ENCODE peak calls at places on chromosomes 13 and 19, in nine cellular contexts. B is osteoblast; O is NCI-H345; K is NCI-H1092; V is stimulated activated CD4-positive, alpha-beta T cell treated with anti-CD3 and anti-CD28 coated beads, Interleukin-15, amount 100 ng/mL, for 1 hour; D is T-helper 2 cell; C is natural killer cell; T is activated T-helper 1 cell treated with anti-CD3 and anti-CD28 coated beads, Interleukin-12 subunit alpha, Interleukin-12 subunit beta, Interleukin-2, Interleukin-4 antibody, amounts not matched to agents 30 ng/mL and 10 ng/mL and 1 ng/mL, durations not matched to agents 14 hours and 24 hours and 36 hours; J is IMR-90. Y is an unnamed sample.
A peak's percentile ranks its signal among the peaks of the same experiment; 100 is the strongest.

GRCh38 chr13:57557979-57558529 is 73.5 kb upstream of the PCDH17 start:
- DNase-seq in B (no peak), O (no peak), K (peak; percentile 28), V (no peak), D (no peak), C (no peak), T (no peak), J (no peak), Y (no peak)

GRCh38 chr19:46383846-46384245 is 29.5 kb downstream of the CCDC8 start:
- DNase-seq in B (no peak), O (no peak), K (no peak), V (no peak), D (no peak), C (no peak), T (no peak), J (no peak), Y (no peak)

GRCh38 chr13:107834268-107834667 is 381.1 kb downstream of the LIG4 start:
- DNase-seq in B (no peak), O (no peak), K (no peak), V (no peak), D (no peak), C (no peak), T (no peak), J (peak; percentile 37), Y (no peak)

GRCh38 chr13:108346376-108346775 is 76.9 kb downstream of the TNFSF13B start:
- DNase-seq in B (no peak), O (no peak), K (no peak), V (no peak), D (no peak), C (no peak), T (no peak), J (no peak), Y (no peak)

GRCh38 chr19:5154129-5154798 is 185.4 kb downstream of the KDM4B start:
- DNase-seq in B (peak; percentile 91), O (no peak), K (no peak), V (no peak), D (no peak), C (no peak), T (no peak), J (no peak), Y (peak; percentile 73)

GRCh38 chr19:46297700-46298476 is 1.0 kb downstream of the HIF3A start:
- DNase-seq in B (peak; percentile 74), O (peak; percentile 15), K (peak; percentile 5), V (no peak), D (no peak), C (no peak), T (no peak), J (no peak), Y (no peak)

GRCh38 chr13:25608181-25608580 is 236.4 kb downstream of the ATP8A2 start:
- DNase-seq in B (peak; percentile 9), O (peak; percentile 21), K (peak; percentile 81), V (no peak), D (no peak), C (no peak), T (no peak), J (no peak), Y (no peak)

GRCh38 chr13:94677799-94678198 is 34.5 kb downstream of the SOX21 start:
- DNase-seq in B (no peak), O (no peak), K (no peak), V (no peak), D (no peak), C (no peak), T (no peak), J (no peak), Y (no peak)

GRCh38 chr13:113851826-113852535 is 11.9 kb downstream of the GAS6 start:
- DNase-seq in B (no peak), O (no peak), K (no peak), V (no peak), D (no peak), C (peak; percentile 9), T (no peak), J (no peak), Y (no peak)

GRCh38 chr19:16452321-16452720 is 19.4 kb downstream of the EPS15L1 start:
- DNase-seq in B (no peak), O (no peak), K (no peak), V (no peak), D (no peak), C (no peak), T (no peak), J (no peak), Y (no peak)

GRCh38 chr19:38596057-38596981 is 21.4 kb downstream of the MAP4K1 start:
- DNase-seq in B (peak; percentile 59), O (peak; percentile 95), K (no peak), V (no peak), D (no peak), C (no peak), T (no peak), J (no peak), Y (peak; percentile 58)

GRCh38 chr13:112757759-112758086 is 67.9 kb downstream of the ATP11A start:
- DNase-seq in B (no peak), O (no peak), K (no peak), V (no peak), D (no peak), C (no peak), T (no peak), J (no peak), Y (no peak)

GRCh38 chr13:36130542-36131214 is 504 bp downstream of the DCLK1 start:
- DNase-seq in B (peak; percentile 80), O (peak; percentile 53), K (peak; percentile 39), V (no peak), D (no peak), C (no peak), T (no peak), J (no peak), Y (no peak)